ENCODE peak calls at places on chromosomes 6 and 20, in nine cellular contexts. M is CD4-positive, CD25-positive, alpha-beta regulatory T cell; T is CD8-positive, alpha-beta memory T cell; S is NCI-H345; H is amniotic stem cell; Y is T1000; Q is chondrocyte; K is stimulated activated CD8-positive, alpha-beta memory T cell treated with anti-CD3 and anti-CD28 coated beads, Interleukin-4, amount 100 ng/mL, for 24 hours; P is Calu3. J is an unnamed sample.

GRCh38 chr20:46307999-46308257 is 370 bp downstream of the CDH22 start:
- DNase-seq in M (no peak), T (no peak), S (no peak), H (no peak), Y (no peak), Q (no peak), K (no peak), P (no peak), J (no peak)

GRCh38 chr6:48490658-48491057 is 379.7 kb upstream of the PTCHD4 start:
- DNase-seq in M (no peak), T (no peak), S (no peak), H (no peak), Y (no peak), Q (no peak), K (no peak), P (no peak), J (no peak)

GRCh38 chr6:111291334-111291705 is 191.7 kb downstream of the REV3L start:
- DNase-seq in M (no peak), T (no peak), S (no peak), H (no peak), Y (no peak), Q (no peak), K (no peak), P (no peak), J (no peak)

GRCh38 chr6:73523434-73524123 is 2.7 kb upstream of the EEF1A1 start:
- DNase-seq in M (peak), T (peak), S (no peak), H (no peak), Y (no peak), Q (no peak), K (peak), P (peak), J (no peak)

GRCh38 chr6:47278545-47278944 is 31.2 kb downstream of the TNFRSF21 start:
- DNase-seq in M (no peak), T (no peak), S (no peak), H (no peak), Y (no peak), Q (no peak), K (no peak), P (no peak), J (no peak)

GRCh38 chr6:130322673-130323268 is 43.0 kb upstream of the TMEM200A start:
- DNase-seq in M (peak), T (peak), S (peak), H (peak), Y (no peak), Q (no peak), K (peak), P (peak), J (no peak)

GRCh38 chr20:3223937-3224680 is 14.8 kb downstream of the ITPA start:
- DNase-seq in M (no peak), T (no peak), S (peak), H (no peak), Y (no peak), Q (no peak), K (no peak), P (no peak), J (no peak)

GRCh38 chr20:1861347-1861987 is 33.7 kb upstream of the SIRPA start:
- DNase-seq in M (no peak), T (no peak), S (no peak), H (no peak), Y (no peak), Q (no peak), K (no peak), P (no peak), J (no peak)

GRCh38 chr6:117352466-117353081 is 73.2 kb downstream of the ROS1 start:
- DNase-seq in M (no peak), T (no peak), S (no peak), H (peak), Y (no peak), Q (no peak), K (no peak), P (peak), J (no peak)

GRCh38 chr6:2940851-2941250 is 30.5 kb downstream of the SERPINB6 start:
- DNase-seq in M (no peak), T (no peak), S (no peak), H (no peak), Y (no peak), Q (no peak), K (no peak), P (no peak), J (no peak)

GRCh38 chr6:4319992-4320683 is 184.8 kb upstream of the ECI2 start:
- DNase-seq in M (no peak), T (no peak), S (no peak), H (no peak), Y (no peak), Q (no peak), K (no peak), P (no peak), J (no peak)

GRCh38 chr6:157317129-157317814 is 6.0 kb downstream of the TMEM242 start:
- DNase-seq in M (no peak), T (no peak), S (no peak), H (no peak), Y (no peak), Q (no peak), K (no peak), P (peak), J (no peak)

GRCh38 chr6:121436966-121437756 is 1.7 kb downstream of the GJA1 start:
- DNase-seq in M (no peak), T (no peak), S (no peak), H (peak), Y (no peak), Q (no peak), K (peak), P (peak), J (no peak)

GRCh38 chr6:74932214-74932923 is 273.5 kb downstream of the COL12A1 start:
- DNase-seq in M (no peak), T (no peak), S (no peak), H (no peak), Y (no peak), Q (no peak), K (no peak), P (no peak), J (no peak)

GRCh38 chr6:134512946-134513345 is 195.0 kb upstream of the SGK1 start:
- DNase-seq in M (no peak), T (no peak), S (no peak), H (no peak), Y (no peak), Q (no peak), K (no peak), P (no peak), J (no peak)

GRCh38 chr6:106442351-106442750 is 81.8 kb downstream of the CRYBG1 start:
- DNase-seq in M (no peak), T (no peak), S (peak), H (no peak), Y (no peak), Q (no peak), K (no peak), P (no peak), J (no peak)

GRCh38 chr6:46949662-46950280 is 28.0 kb upstream of the ADGRF5 start:
- DNase-seq in M (no peak), T (no peak), S (no peak), H (no peak), Y (no peak), Q (no peak), K (no peak), P (no peak), J (no peak)

GRCh38 chr6:31769684-31770371 is 7.3 kb downstream of the VWA7 start:
- DNase-seq in M (peak), T (peak), S (peak), H (no peak), Y (peak), Q (no peak), K (peak), P (peak), J (no peak)

GRCh38 chr6:138005846-138006245 is 101.4 kb downstream of the PERP start:
- DNase-seq in M (peak), T (no peak), S (peak), H (no peak), Y (no peak), Q (no peak), K (no peak), P (no peak), J (no peak)

GRCh38 chr6:5855787-5856186 is 150.9 kb downstream of the NRN1 start:
- DNase-seq in M (no peak), T (no peak), S (no peak), H (no peak), Y (no peak), Q (no peak), K (no peak), P (no peak), J (no peak)

GRCh38 chr6:7535498-7535897 is 6.0 kb upstream of the DSP start:
- DNase-seq in M (no peak), T (no peak), S (no peak), H (peak), Y (no peak), Q (no peak), K (no peak), P (no peak), J (no peak)

J was measured in GOT3.